ENCODE peak calls at places on chromosomes 11 and 22, in ten cellular contexts. S is body of pancreas, R is heart left ventricle, V is GM12878, N is stomach, H is thyroid gland, E is A549, Y is IMR-90, X is NB4, Q is ovary. I is an unnamed sample.

GRCh38 chr11:117953029-117953671 is 23.9 kb upstream of the TMPRSS13 start:
- DNase-seq in H (no peak), V (no peak), N (no peak), S (no peak), Y (no peak), E (no peak), X (peak), R (no peak), Q (no peak), I (no peak)

GRCh38 chr11:13596601-13597000 is 71.9 kb upstream of the FAR1 start:
- DNase-seq in V (no peak), S (no peak), R (no peak), Q (no peak), N (no peak), H (no peak), E (no peak), Y (no peak), X (no peak), I (no peak)

GRCh38 chr11:133835258-133836075 is 9.8 kb downstream of the SPATA19 start:
- DNase-seq in S (peak), Y (peak), E (peak), N (no peak), X (peak), V (peak), H (peak), Q (no peak), R (peak), I (no peak)

GRCh38 chr22:29115682-29116313 is 43.0 kb downstream of the KREMEN1 start:
- DNase-seq in Q (no peak), V (no peak), Y (peak), H (no peak), S (no peak), E (no peak), X (no peak), R (no peak), N (no peak), I (no peak)

GRCh38 chr22:44689915-44690524 is 12.0 kb upstream of the PRR5 start:
- DNase-seq in Y (no peak), Q (no peak), V (no peak), S (no peak), H (no peak), E (no peak), N (no peak), R (no peak), X (no peak), I (no peak)

GRCh38 chr11:36352919-36353318 is 56.8 kb downstream of the PRR5L start:
- DNase-seq in E (no peak), S (no peak), Y (no peak), X (no peak), H (no peak), Q (no peak), R (no peak), V (no peak), N (no peak), I (no peak)

GRCh38 chr22:48520888-48521600 is 1306.6 kb downstream of the BRD1 start:
- DNase-seq in E (no peak), S (no peak), N (no peak), V (no peak), Y (no peak), X (no peak), H (no peak), R (no peak), Q (no peak), I (no peak)

GRCh38 chr11:96215094-96215782 is 127.8 kb downstream of the MAML2 start:
- DNase-seq in Y (peak), X (peak), R (no peak), S (no peak), H (peak), Q (peak), V (peak), N (no peak), E (no peak), I (no peak)

GRCh38 chr11:78642979-78643675 is 68.5 kb upstream of the NARS2 start:
- DNase-seq in E (no peak), Y (no peak), H (no peak), Q (no peak), R (no peak), N (no peak), S (no peak), V (no peak), X (no peak), I (no peak)

GRCh38 chr11:75673977-75674582 is 5.2 kb upstream of the MAP6 start:
- DNase-seq in X (peak), E (no peak), N (no peak), S (no peak), V (no peak), H (peak), Y (peak), R (no peak), Q (no peak), I (no peak)

GRCh38 chr11:63132985-63133775 is 10.8 kb downstream of the SLC22A24 start:
- DNase-seq in Q (no peak), V (no peak), S (peak), Y (no peak), E (no peak), N (no peak), R (no peak), H (peak), X (no peak), I (no peak)

DNA sequence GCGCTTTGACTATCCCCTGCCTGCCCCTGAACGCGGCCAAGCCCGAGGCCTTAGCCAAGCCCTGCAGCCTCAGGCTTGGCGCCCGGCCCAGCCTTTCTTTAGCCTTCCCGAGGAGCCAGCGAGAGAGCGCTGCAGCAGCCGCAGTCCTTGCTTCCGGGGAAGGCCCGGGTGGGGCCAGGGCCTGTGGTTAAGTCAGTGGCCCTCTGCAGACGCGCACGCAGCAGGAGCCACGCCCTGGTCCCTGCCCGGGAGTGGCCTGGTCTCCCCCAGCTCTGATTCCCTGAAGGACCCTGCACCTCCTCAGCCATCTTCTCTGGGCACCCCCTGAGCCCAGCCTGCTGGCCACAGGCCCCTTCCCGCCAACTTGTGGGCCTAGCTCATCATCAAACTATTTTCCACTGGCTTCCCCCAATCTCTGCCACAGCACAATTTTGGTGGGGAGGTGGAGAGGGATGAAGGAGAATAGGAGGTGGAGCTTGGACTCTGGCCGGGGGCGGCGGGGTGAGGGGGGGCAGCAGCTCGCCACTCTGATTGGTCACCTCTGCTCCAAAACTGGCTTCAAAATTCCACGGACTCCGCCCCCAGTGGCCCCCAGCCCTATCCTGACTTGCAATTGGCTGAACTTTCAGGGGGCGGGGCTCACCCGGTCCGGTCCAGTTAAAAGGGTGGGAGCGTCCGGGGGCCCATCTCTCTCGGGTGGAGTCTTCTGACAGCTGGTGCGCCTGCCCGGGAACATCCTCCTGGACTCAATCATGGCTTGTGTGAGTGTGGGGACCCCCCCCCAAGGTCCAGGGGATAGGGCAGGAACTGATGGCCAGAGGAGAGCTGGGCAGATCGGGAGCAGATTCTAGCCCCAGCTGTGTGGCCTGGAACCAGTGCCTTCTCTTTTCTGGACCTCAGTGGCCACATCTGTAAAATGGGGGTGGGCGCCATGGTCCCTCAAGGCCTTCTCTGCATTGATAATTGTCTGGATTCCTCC is at the start of gene LGALS1:
- DNase-seq in Y (peak), E (peak), V (no peak), S (peak), N (peak), Q (peak), X (peak), H (peak), R (peak), I (peak)
- TF ChIP-seq POLR2A in Y (peak), E (peak), V (peak), S (peak), N (no peak), Q (peak), X (no peak), H (no peak), R (no peak), I (no peak)

GRCh38 chr22:32617883-32618282 is 143.3 kb downstream of the FBXO7 start:
- DNase-seq in N (no peak), X (no peak), H (no peak), Q (no peak), R (no peak), E (no peak), Y (no peak), S (no peak), V (no peak), I (no peak)

GRCh38 chr22:32619614-32620426 is 145.2 kb downstream of the FBXO7 start:
- DNase-seq in N (no peak), Q (peak), V (no peak), R (peak), H (peak), Y (peak), S (peak), X (no peak), E (no peak), I (no peak)

GRCh38 chr22:32617271-32617670 is 142.7 kb downstream of the FBXO7 start:
- DNase-seq in Q (no peak), X (no peak), E (no peak), V (no peak), S (no peak), N (no peak), R (no peak), H (no peak), Y (peak), I (no peak)

GRCh38 chr22:32620992-32621391 is 146.4 kb downstream of the FBXO7 start:
- DNase-seq in V (no peak), N (no peak), X (no peak), S (no peak), E (no peak), Q (no peak), R (no peak), H (no peak), Y (no peak), I (no peak)

DNA sequence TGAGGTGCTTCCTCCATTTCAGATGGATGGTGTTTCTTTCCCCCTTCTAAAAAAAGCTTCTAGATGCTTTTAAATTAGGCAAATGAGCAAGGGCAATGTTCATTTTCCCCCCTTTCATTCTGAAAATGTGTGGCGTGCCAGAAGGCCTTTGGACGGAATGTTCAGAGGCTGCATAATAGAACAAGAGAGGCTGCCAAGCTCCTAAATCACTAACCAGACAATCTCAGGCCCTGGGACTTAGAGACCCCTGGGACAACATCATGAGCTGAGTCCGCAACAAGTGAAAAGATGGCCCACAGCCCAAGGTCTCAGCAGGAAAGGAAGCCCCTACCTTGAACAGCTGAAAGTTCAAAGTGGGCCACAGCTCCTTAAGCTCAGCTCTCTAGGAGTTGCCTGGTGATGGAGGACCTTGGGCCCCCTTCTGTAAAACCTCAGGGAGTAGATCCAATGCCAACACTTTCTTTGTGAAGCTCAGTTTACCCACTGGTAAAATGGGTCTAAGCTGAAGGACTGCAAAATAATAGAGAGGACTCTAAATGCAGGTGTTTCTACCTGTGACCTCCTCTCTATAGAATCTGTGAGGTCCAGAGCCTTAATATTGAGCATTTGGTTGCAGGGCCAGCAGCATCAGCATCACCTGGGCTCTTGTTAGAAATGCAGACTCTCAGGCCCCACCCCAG is 144.0 kb downstream of the FBXO7 start:
- DNase-seq in X (no peak), E (no peak), Y (no peak), Q (no peak), N (no peak), R (peak), H (no peak), V (no peak), S (peak), I (no peak)
- TF ChIP-seq CTCF in X (no peak), E (no peak), Y (no peak), Q (no peak), N (no peak), R (no peak), H (no peak), V (no peak), S (no peak), I (no peak)

DNA sequence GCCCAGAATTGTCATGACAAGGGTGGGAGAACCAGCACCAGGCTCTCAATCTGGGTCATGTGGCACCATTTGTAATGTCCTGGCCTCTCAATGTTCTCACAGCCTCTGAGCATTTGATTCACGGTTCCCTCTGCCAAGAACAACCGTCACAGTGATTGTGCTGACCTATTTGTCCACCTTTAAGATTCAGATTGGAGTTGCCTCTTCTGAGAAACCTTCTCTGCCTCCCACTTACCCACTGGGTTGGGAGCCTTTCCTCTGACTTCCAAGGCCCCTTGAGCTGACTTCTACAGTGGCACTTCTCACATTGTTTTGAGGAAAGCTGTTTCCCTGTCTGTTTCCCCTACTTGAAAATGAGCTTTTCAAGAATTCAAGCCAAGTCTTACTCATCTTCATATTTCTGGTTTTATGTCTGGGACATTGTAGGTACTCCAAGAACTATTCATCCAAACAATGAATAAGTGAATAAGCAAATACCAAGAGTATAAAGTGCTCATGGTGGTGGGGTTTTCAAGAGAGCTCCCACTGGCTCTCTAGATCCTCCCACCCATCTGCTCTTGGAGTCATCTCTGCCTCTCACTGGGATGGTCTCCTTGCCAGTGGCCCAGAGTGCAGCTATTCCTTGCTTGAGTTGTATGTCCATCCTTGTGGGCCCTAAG is 126.4 kb upstream of the E2F8 start:
- DNase-seq in R (peak), E (no peak), X (no peak), V (no peak), H (peak), S (peak), N (no peak), Y (peak), Q (no peak), I (peak)
- H3K4me3 ChIP-seq in R (no peak), E (no peak), X (no peak), V (no peak), H (no peak), S (no peak), N (no peak), Y (no peak), Q (no peak), I (no peak)

GRCh38 chr11:68121067-68121899 is at the start of gene CHKA:
- DNase-seq in H (peak), S (peak), V (peak), N (peak), Q (peak), Y (peak), E (peak), X (peak), R (peak), I (peak)
- TF ChIP-seq POLR2A in H (peak), S (peak), V (peak), N (no peak), Q (peak), Y (peak), E (peak), X (peak), R (peak), I (peak)